ENCODE peak calls at places on chromosomes 16 and 17, in nine cellular contexts. W, Z, L, I, J, U, E, S and P are unnamed samples.

GRCh38 chr17:76204277-76204676 is 36.0 kb downstream of the RNF157 start:
- DNase-seq in W (no peak), Z (peak; percentile 60), L (no peak), I (no peak), J (no peak), U (no peak), E (peak; percentile 21), S (no peak), P (peak; percentile 50)

GRCh38 chr16:76278976-76279375 is 1.8 kb downstream of the CNTNAP4 start:
- DNase-seq in W (peak; percentile 55), Z (no peak), L (no peak), I (peak; percentile 59), J (no peak), U (no peak), E (no peak), S (no peak), P (no peak)

GRCh38 chr16:89827383-89828198 is 684 bp upstream of the SPIRE2 start:
- DNase-seq in W (peak; percentile 74), Z (peak; percentile 62), L (no peak), I (peak; percentile 71), J (no peak), U (peak; percentile 24), E (no peak), S (no peak), P (no peak)

GRCh38 chr17:50576864-50577263 is 16.3 kb downstream of the CACNA1G start:
- DNase-seq in W (no peak), Z (no peak), L (no peak), I (no peak), J (no peak), U (no peak), E (no peak), S (no peak), P (no peak)

GRCh38 chr17:32931686-32932085 is 3.7 kb downstream of the TMEM98 start:
- DNase-seq in W (no peak), Z (no peak), L (no peak), I (no peak), J (no peak), U (no peak), E (no peak), S (no peak), P (no peak)

GRCh38 chr17:42271277-42271922 is 4.8 kb downstream of the STAT5B start:
- DNase-seq in W (no peak), Z (no peak), L (no peak), I (no peak), J (no peak), U (no peak), E (no peak), S (no peak), P (no peak)

GRCh38 chr16:57723170-57723569 is 12.4 kb upstream of the KATNB1 start:
- DNase-seq in W (peak; percentile 44), Z (no peak), L (no peak), I (no peak), J (no peak), U (no peak), E (no peak), S (no peak), P (no peak)

GRCh38 chr16:11258553-11259287 is 2.7 kb upstream of the SOCS1 start:
- DNase-seq in W (no peak), Z (peak; percentile 50), L (peak; percentile 16), I (no peak), J (peak; percentile 60), U (no peak), E (no peak), S (no peak), P (no peak)

GRCh38 chr16:73124097-73124652 is 76.2 kb upstream of the ZFHX3 start:
- DNase-seq in W (no peak), Z (no peak), L (no peak), I (no peak), J (no peak), U (no peak), E (no peak), S (no peak), P (no peak)

DNA sequence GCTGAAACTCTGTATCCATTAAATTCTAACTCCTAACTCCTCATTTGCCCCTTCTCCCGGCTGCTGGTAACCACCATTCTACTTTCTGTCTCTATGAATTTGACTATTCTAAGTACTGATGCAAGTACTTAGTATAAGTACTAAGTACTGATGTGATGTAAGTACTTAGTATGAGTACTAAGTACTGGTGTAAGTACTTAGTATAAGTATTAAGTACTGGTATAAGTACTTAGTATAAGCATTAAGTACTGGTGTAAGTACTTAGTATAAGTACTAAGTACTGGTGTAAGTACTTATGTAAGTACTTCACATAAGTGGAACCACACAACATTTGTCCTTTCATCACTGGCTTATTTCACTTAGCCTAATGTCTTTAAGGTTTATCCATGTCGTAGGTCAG is 32.3 kb upstream of the PRKCA start:
- DNase-seq in W (no peak), Z (no peak), L (no peak), I (no peak), J (no peak), U (no peak), E (no peak), S (no peak), P (no peak)
- H3K4me3 ChIP-seq in W (no peak overlapping the region), Z (no peak overlapping the region), L (no peak overlapping the region), I (no peak overlapping the region), J (no peak overlapping the region), U (no peak overlapping the region), E (no peak overlapping the region), S (no peak overlapping the region), P (no peak overlapping the region)

DNA sequence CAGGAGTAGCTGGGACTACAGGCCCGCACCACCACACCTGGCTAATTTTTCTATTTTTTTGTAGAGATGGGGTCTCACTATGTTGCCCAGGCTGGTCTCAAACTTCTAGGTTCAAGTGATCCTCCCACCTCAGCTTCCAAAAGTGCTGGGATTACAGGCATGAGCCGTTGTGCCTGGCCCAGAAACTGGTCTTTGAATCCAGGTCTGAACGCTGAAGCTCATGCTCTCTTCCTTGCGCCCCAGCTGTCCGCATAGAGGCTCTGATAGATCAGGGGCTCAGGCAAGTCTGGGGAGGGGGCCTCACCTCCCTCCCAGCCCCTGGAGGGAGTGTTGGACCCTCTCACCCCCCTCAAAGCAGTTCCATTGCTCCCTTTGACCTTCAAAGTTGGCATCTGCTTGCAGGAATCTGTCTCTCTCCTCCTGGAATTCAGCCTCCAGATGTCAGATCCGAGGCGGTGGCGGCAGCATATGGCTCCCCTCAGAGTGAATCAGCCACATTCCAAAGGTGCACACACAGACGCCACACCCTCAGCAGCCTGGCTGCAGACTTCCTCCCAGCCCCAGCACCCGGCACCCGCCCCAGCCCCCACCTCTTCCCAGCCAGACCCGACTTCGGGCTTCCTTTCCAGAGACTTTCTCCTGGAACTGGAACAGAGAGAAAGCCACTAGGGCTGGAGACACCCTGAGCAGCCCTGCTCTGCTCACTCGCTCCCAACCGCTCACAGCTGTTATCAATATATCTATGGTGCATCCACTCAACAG is 16.9 kb upstream of the GLIS2 start:
- DNase-seq in W (peak; percentile 48), Z (peak; percentile 96), L (no peak), I (peak; percentile 94), J (no peak), U (peak; percentile 69), E (no peak), S (no peak), P (peak; percentile 65)
- H3K4me3 ChIP-seq in W (no peak overlapping the region), Z (peak overlapping the region; percentile 40), L (no peak overlapping the region), I (no peak overlapping the region), J (no peak overlapping the region), U (no peak overlapping the region), E (peak overlapping the region; percentile 32), S (peak overlapping the region; percentile 35), P (no peak overlapping the region)

GRCh38 chr16:914453-914852 is 56.3 kb downstream of the LMF1 start:
- DNase-seq in W (no peak), Z (peak; percentile 3), L (no peak), I (peak; percentile 36), J (no peak), U (no peak), E (no peak), S (no peak), P (no peak)

GRCh38 chr16:915546-915945 is 55.2 kb downstream of the LMF1 start:
- DNase-seq in W (no peak), Z (no peak), L (no peak), I (no peak), J (no peak), U (no peak), E (no peak), S (no peak), P (no peak)

GRCh38 chr16:917591-918061 is 53.2 kb downstream of the LMF1 start:
- DNase-seq in W (no peak), Z (no peak), L (no peak), I (no peak), J (no peak), U (no peak), E (no peak), S (no peak), P (no peak)

GRCh38 chr16:918068-918467 is 52.7 kb downstream of the LMF1 start:
- DNase-seq in W (peak; percentile 52), Z (no peak), L (no peak), I (peak; percentile 30), J (no peak), U (no peak), E (no peak), S (no peak), P (no peak)

DNA sequence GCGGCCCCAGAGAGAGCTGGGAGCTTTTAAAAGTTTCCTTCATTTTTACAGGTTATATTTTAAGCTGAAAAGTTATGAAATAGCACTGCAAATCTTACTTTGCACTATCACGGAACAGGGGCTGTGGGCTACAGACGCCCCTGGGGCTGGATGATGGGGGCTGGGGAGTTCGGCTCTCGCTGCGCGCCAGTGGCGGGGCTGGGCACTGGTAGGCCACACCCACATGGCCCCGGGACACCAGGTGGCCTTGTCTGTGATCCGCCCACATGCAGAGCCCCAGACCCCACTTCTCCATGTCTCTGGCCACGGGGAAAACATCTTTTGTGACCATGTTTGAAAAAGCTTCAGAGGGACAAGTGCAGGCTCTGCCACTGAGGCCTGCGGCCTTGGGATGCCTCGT is 54.4 kb downstream of the LMF1 start:
- DNase-seq in W (no peak), Z (no peak), L (no peak), I (no peak), J (no peak), U (no peak), E (no peak), S (no peak), P (no peak)
- H3K4me3 ChIP-seq in W (no peak overlapping the region), Z (no peak overlapping the region), L (no peak overlapping the region), I (no peak overlapping the region), J (no peak overlapping the region), U (no peak overlapping the region), E (no peak overlapping the region), S (no peak overlapping the region), P (no peak overlapping the region)

GRCh38 chr17:40348136-40348504 is 16.4 kb downstream of the GJD3 start:
- DNase-seq in W (no peak), Z (no peak), L (no peak), I (no peak), J (no peak), U (no peak), E (no peak), S (no peak), P (no peak)

GRCh38 chr17:40347319-40348135 is 17.0 kb downstream of the GJD3 start:
- DNase-seq in W (no peak), Z (no peak), L (no peak), I (no peak), J (no peak), U (no peak), E (no peak), S (no peak), P (no peak)

GRCh38 chr17:40346061-40346767 is 18.3 kb downstream of the GJD3 start:
- DNase-seq in W (no peak), Z (no peak), L (no peak), I (no peak), J (no peak), U (no peak), E (no peak), S (no peak), P (no peak)

GRCh38 chr17:40345161-40346034 is 19.1 kb downstream of the GJD3 start:
- DNase-seq in W (peak; percentile 90), Z (peak; percentile 66), L (no peak), I (peak; percentile 89), J (no peak), U (no peak), E (no peak), S (no peak), P (no peak)

GRCh38 chr17:40346768-40347154 is 17.8 kb downstream of the GJD3 start:
- DNase-seq in W (no peak), Z (no peak), L (no peak), I (no peak), J (no peak), U (no peak), E (no peak), S (no peak), P (no peak)
- H3K4me3 ChIP-seq in W (no peak overlapping the region), Z (no peak overlapping the region), L (no peak overlapping the region), I (no peak overlapping the region), J (no peak overlapping the region), U (no peak overlapping the region), E (no peak overlapping the region), S (peak overlapping the region; percentile 84), P (peak overlapping the region; percentile 39)